ENCODE peak calls at places on chromosomes 1 and 21, in nine cellular contexts. One of them, this sample, is unnamed.

GRCh38 chr1:12124693-12125421 is 41.9 kb upstream of the TNFRSF1B start:
- DNase-seq in lower leg skin: peak
- DNase-seq in H9: peak
- DNase-seq in activated B cell treated with CpG ODN at 0.5 μM for 24 hours: peak
- DNase-seq in WERI-Rb-1: peak
- DNase-seq in neural crest cell: peak
- DNase-seq in stomach: peak
- DNase-seq in epithelial cell of esophagus: peak
- DNase-seq in endothelial cell: peak
- DNase-seq in this sample: peak

GRCh38 chr1:38455829-38456563 is 403.6 kb downstream of the RRAGC start:
- DNase-seq in endothelial cell: no peak
- DNase-seq in WERI-Rb-1: peak
- DNase-seq in epithelial cell of esophagus: no peak
- DNase-seq in stomach: no peak
- DNase-seq in neural crest cell: no peak
- DNase-seq in H9: no peak
- DNase-seq in activated B cell treated with CpG ODN at 0.5 μM for 24 hours: no peak
- DNase-seq in lower leg skin: no peak
- DNase-seq in this sample: no peak

GRCh38 chr1:42179275-42179674 is 14.7 kb upstream of the GUCA2A start:
- DNase-seq in neural crest cell: no peak
- DNase-seq in endothelial cell: no peak
- DNase-seq in stomach: no peak
- DNase-seq in activated B cell treated with CpG ODN at 0.5 μM for 24 hours: no peak
- DNase-seq in lower leg skin: no peak
- DNase-seq in H9: no peak
- DNase-seq in WERI-Rb-1: no peak
- DNase-seq in epithelial cell of esophagus: no peak
- DNase-seq in this sample: no peak

GRCh38 chr1:244896550-244896949 is 32.2 kb upstream of the HNRNPU start:
- DNase-seq in endothelial cell: no peak
- DNase-seq in stomach: no peak
- DNase-seq in H9: no peak
- DNase-seq in neural crest cell: no peak
- DNase-seq in activated B cell treated with CpG ODN at 0.5 μM for 24 hours: no peak
- DNase-seq in lower leg skin: no peak
- DNase-seq in WERI-Rb-1: no peak
- DNase-seq in epithelial cell of esophagus: peak
- DNase-seq in this sample: no peak

GRCh38 chr21:42061866-42062542 is 9.1 kb upstream of the UMODL1 start:
- DNase-seq in neural crest cell: no peak
- DNase-seq in stomach: no peak
- DNase-seq in WERI-Rb-1: no peak
- DNase-seq in activated B cell treated with CpG ODN at 0.5 μM for 24 hours: no peak
- DNase-seq in H9: no peak
- DNase-seq in endothelial cell: no peak
- DNase-seq in lower leg skin: no peak
- DNase-seq in epithelial cell of esophagus: no peak
- DNase-seq in this sample: peak

GRCh38 chr1:218480691-218481099 is 135.6 kb downstream of the TGFB2 start:
- DNase-seq in neural crest cell: no peak
- DNase-seq in WERI-Rb-1: no peak
- DNase-seq in H9: no peak
- DNase-seq in endothelial cell: no peak
- DNase-seq in lower leg skin: no peak
- DNase-seq in epithelial cell of esophagus: peak
- DNase-seq in activated B cell treated with CpG ODN at 0.5 μM for 24 hours: no peak
- DNase-seq in stomach: no peak
- DNase-seq in this sample: no peak

GRCh38 chr1:63623952-63624351 is 30.7 kb downstream of the PGM1 start:
- DNase-seq in lower leg skin: no peak
- DNase-seq in neural crest cell: no peak
- DNase-seq in endothelial cell: no peak
- DNase-seq in H9: no peak
- DNase-seq in stomach: no peak
- DNase-seq in epithelial cell of esophagus: no peak
- DNase-seq in activated B cell treated with CpG ODN at 0.5 μM for 24 hours: no peak
- DNase-seq in WERI-Rb-1: no peak
- DNase-seq in this sample: no peak

GRCh38 chr1:248858096-248858890 is 592 bp downstream of the ZNF692 start:
- DNase-seq in endothelial cell: peak
- DNase-seq in neural crest cell: peak
- DNase-seq in lower leg skin: peak
- DNase-seq in WERI-Rb-1: peak
- DNase-seq in stomach: peak
- DNase-seq in activated B cell treated with CpG ODN at 0.5 μM for 24 hours: no peak
- DNase-seq in epithelial cell of esophagus: peak
- DNase-seq in H9: peak
- DNase-seq in this sample: peak

GRCh38 chr1:205974712-205975111 is 28.5 kb downstream of the RAB7B start:
- DNase-seq in WERI-Rb-1: no peak
- DNase-seq in stomach: no peak
- DNase-seq in endothelial cell: no peak
- DNase-seq in H9: no peak
- DNase-seq in neural crest cell: no peak
- DNase-seq in epithelial cell of esophagus: no peak
- DNase-seq in lower leg skin: no peak
- DNase-seq in activated B cell treated with CpG ODN at 0.5 μM for 24 hours: no peak
- DNase-seq in this sample: no peak

GRCh38 chr21:38506606-38507331 is 8.5 kb upstream of the ERG start:
- DNase-seq in neural crest cell: no peak
- DNase-seq in endothelial cell: no peak
- DNase-seq in lower leg skin: no peak
- DNase-seq in WERI-Rb-1: no peak
- DNase-seq in H9: no peak
- DNase-seq in epithelial cell of esophagus: no peak
- DNase-seq in activated B cell treated with CpG ODN at 0.5 μM for 24 hours: no peak
- DNase-seq in stomach: no peak
- DNase-seq in this sample: no peak

GRCh38 chr1:12525311-12526181 is 92.5 kb downstream of the DHRS3 start:
- DNase-seq in stomach: peak
- DNase-seq in epithelial cell of esophagus: no peak
- DNase-seq in neural crest cell: no peak
- DNase-seq in activated B cell treated with CpG ODN at 0.5 μM for 24 hours: no peak
- DNase-seq in lower leg skin: peak
- DNase-seq in H9: no peak
- DNase-seq in WERI-Rb-1: no peak
- DNase-seq in endothelial cell: no peak
- DNase-seq in this sample: no peak

GRCh38 chr1:53629101-53629691 is 109.8 kb downstream of the GLIS1 start:
- DNase-seq in epithelial cell of esophagus: no peak
- DNase-seq in neural crest cell: no peak
- DNase-seq in lower leg skin: peak
- DNase-seq in H9: peak
- DNase-seq in WERI-Rb-1: peak
- DNase-seq in endothelial cell: no peak
- DNase-seq in activated B cell treated with CpG ODN at 0.5 μM for 24 hours: no peak
- DNase-seq in stomach: peak
- DNase-seq in this sample: no peak

GRCh38 chr1:151828931-151829330 is 2.7 kb downstream of the RORC start:
- DNase-seq in endothelial cell: peak
- DNase-seq in epithelial cell of esophagus: peak
- DNase-seq in H9: peak
- DNase-seq in neural crest cell: no peak
- DNase-seq in stomach: peak
- DNase-seq in lower leg skin: no peak
- DNase-seq in activated B cell treated with CpG ODN at 0.5 μM for 24 hours: no peak
- DNase-seq in WERI-Rb-1: peak
- DNase-seq in this sample: no peak

GRCh38 chr1:106921186-106921585 is 135.3 kb upstream of the PRMT6 start:
- DNase-seq in neural crest cell: no peak
- DNase-seq in stomach: no peak
- DNase-seq in endothelial cell: no peak
- DNase-seq in H9: no peak
- DNase-seq in lower leg skin: no peak
- DNase-seq in WERI-Rb-1: no peak
- DNase-seq in epithelial cell of esophagus: peak
- DNase-seq in activated B cell treated with CpG ODN at 0.5 μM for 24 hours: no peak
- DNase-seq in this sample: no peak

GRCh38 chr1:76669624-76670023 is 197.7 kb upstream of the ST6GALNAC5 start:
- DNase-seq in endothelial cell: no peak
- DNase-seq in H9: no peak
- DNase-seq in epithelial cell of esophagus: no peak
- DNase-seq in WERI-Rb-1: no peak
- DNase-seq in neural crest cell: no peak
- DNase-seq in activated B cell treated with CpG ODN at 0.5 μM for 24 hours: no peak
- DNase-seq in lower leg skin: no peak
- DNase-seq in stomach: no peak
- DNase-seq in this sample: no peak

GRCh38 chr1:111221633-111222286 is 5.8 kb upstream of the CHI3L2 start:
- DNase-seq in WERI-Rb-1: peak
- DNase-seq in H9: no peak
- DNase-seq in neural crest cell: no peak
- DNase-seq in stomach: no peak
- DNase-seq in epithelial cell of esophagus: peak
- DNase-seq in activated B cell treated with CpG ODN at 0.5 μM for 24 hours: no peak
- DNase-seq in endothelial cell: no peak
- DNase-seq in lower leg skin: no peak
- DNase-seq in this sample: no peak

GRCh38 chr1:12251442-12251841 is 21.6 kb downstream of the VPS13D start:
- DNase-seq in H9: no peak
- DNase-seq in epithelial cell of esophagus: no peak
- DNase-seq in neural crest cell: no peak
- DNase-seq in endothelial cell: no peak
- DNase-seq in WERI-Rb-1: no peak
- DNase-seq in stomach: no peak
- DNase-seq in lower leg skin: no peak
- DNase-seq in activated B cell treated with CpG ODN at 0.5 μM for 24 hours: no peak
- DNase-seq in this sample: no peak

GRCh38 chr1:235056937-235057336 is 71.7 kb downstream of the TOMM20 start:
- DNase-seq in H9: no peak
- DNase-seq in activated B cell treated with CpG ODN at 0.5 μM for 24 hours: no peak
- DNase-seq in lower leg skin: no peak
- DNase-seq in WERI-Rb-1: no peak
- DNase-seq in epithelial cell of esophagus: peak
- DNase-seq in neural crest cell: no peak
- DNase-seq in stomach: no peak
- DNase-seq in endothelial cell: no peak
- DNase-seq in this sample: no peak
- TF ChIP-seq CTCF in H9: peak
- TF ChIP-seq CTCF in activated B cell treated with CpG ODN at 0.5 μM for 24 hours: no peak
- TF ChIP-seq CTCF in lower leg skin: no peak
- TF ChIP-seq CTCF in WERI-Rb-1: peak
- TF ChIP-seq CTCF in epithelial cell of esophagus: peak
- TF ChIP-seq CTCF in neural crest cell: no peak
- TF ChIP-seq CTCF in stomach: no peak
- TF ChIP-seq CTCF in endothelial cell: no peak
- TF ChIP-seq CTCF in this sample: no peak

DNA sequence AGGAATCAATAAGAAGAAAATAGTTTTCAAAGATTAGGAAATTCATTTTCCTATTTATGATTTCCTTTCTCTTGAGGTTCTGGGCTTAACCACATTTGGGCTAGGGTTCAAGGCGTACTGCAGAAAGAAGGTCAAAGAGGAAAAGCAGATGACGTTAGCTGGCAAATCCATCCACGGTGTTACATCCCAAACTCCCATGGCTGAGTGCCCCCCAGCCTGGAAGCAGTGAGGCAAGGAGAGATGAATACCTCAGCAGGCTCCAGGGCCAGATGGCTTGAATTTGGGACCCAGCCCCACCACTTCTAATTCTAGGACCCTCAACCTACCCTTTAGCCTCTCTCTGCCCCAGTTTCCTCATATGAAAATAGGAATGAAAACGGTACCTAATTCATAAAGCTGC is 17.7 kb downstream of the SUSD4 start:
- DNase-seq in WERI-Rb-1: no peak
- DNase-seq in H9: no peak
- DNase-seq in stomach: no peak
- DNase-seq in neural crest cell: no peak
- DNase-seq in epithelial cell of esophagus: no peak
- DNase-seq in endothelial cell: no peak
- DNase-seq in lower leg skin: peak
- DNase-seq in activated B cell treated with CpG ODN at 0.5 μM for 24 hours: no peak
- DNase-seq in this sample: no peak
- TF ChIP-seq CTCF in WERI-Rb-1: no peak
- TF ChIP-seq CTCF in H9: no peak
- TF ChIP-seq CTCF in stomach: no peak
- TF ChIP-seq CTCF in neural crest cell: no peak
- TF ChIP-seq CTCF in epithelial cell of esophagus: no peak
- TF ChIP-seq CTCF in endothelial cell: no peak
- TF ChIP-seq CTCF in lower leg skin: no peak
- TF ChIP-seq CTCF in activated B cell treated with CpG ODN at 0.5 μM for 24 hours: no peak
- TF ChIP-seq CTCF in this sample: no peak

DNA sequence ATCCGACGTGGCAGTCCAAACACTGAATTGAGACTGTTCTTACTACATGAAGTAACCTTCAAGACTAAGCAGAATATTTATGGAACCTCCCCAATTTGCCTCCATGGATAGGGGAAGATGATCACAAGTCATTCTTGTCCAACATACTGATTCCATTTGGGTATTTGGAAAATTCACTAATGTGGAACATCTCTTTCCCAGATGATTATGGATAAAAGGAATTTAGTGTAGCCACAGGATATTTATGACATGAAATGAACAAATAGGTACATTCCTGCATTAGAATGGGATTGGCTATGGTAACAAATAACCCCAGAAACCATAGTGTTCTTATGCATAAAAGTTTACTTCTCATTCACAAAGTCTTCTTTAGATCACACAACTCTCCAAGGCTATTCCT is 40.2 kb upstream of the SGIP1 start:
- DNase-seq in epithelial cell of esophagus: no peak
- DNase-seq in lower leg skin: no peak
- DNase-seq in activated B cell treated with CpG ODN at 0.5 μM for 24 hours: no peak
- DNase-seq in neural crest cell: no peak
- DNase-seq in H9: no peak
- DNase-seq in endothelial cell: no peak
- DNase-seq in stomach: no peak
- DNase-seq in WERI-Rb-1: no peak
- DNase-seq in this sample: no peak
- TF ChIP-seq CTCF in epithelial cell of esophagus: no peak
- TF ChIP-seq CTCF in lower leg skin: no peak
- TF ChIP-seq CTCF in activated B cell treated with CpG ODN at 0.5 μM for 24 hours: no peak
- TF ChIP-seq CTCF in neural crest cell: no peak
- TF ChIP-seq CTCF in H9: no peak
- TF ChIP-seq CTCF in endothelial cell: no peak
- TF ChIP-seq CTCF in stomach: no peak
- TF ChIP-seq CTCF in WERI-Rb-1: no peak
- TF ChIP-seq CTCF in this sample: no peak

DNA sequence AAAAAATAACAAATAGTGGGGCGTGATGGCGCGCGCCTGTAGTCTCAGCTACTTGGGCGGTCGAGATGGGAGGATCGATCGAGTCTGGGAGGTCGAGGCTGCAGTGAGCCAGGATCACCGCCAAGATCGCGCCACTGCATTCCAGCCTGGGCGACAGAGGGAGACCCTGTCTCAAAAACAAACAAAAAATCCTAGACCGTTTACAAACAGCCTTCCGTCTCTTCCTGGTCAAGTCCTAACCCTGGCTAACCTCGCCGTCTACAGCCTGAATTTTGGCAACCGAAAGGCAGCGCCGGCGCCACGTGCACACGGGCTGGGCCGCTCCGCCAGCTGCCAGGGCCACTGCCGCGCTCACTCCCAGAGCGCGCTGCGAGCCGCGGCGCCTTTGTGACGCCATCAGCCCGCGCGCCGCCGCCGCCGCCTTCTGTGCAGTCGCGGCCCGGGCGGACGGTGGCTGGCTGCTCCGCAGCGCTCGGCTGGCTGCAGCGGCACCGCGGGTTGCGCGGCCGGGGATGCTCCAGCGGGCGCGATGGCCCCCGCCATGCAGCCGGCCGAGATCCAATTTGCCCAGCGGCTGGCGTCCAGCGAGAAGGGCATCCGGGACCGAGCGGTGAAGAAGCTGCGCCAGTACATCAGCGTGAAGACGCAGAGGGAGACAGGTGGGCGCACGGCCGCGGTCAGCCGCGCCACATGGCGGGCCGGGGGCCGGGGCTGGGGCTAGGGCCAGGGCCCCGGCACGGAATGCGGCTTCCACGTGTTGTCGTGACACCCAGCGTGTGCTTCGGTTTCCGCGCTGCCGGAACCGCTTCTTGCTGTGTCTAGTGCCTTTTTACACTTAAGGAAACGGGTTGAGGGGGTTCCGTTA is at the start of the genes HSF2BP and RRP1B:
- DNase-seq in H9: peak
- DNase-seq in lower leg skin: peak
- DNase-seq in activated B cell treated with CpG ODN at 0.5 μM for 24 hours: peak
- DNase-seq in endothelial cell: peak
- DNase-seq in epithelial cell of esophagus: peak
- DNase-seq in stomach: peak
- DNase-seq in WERI-Rb-1: peak
- DNase-seq in neural crest cell: peak
- DNase-seq in this sample: peak
- TF ChIP-seq CTCF in H9: no peak
- TF ChIP-seq CTCF in lower leg skin: no peak
- TF ChIP-seq CTCF in activated B cell treated with CpG ODN at 0.5 μM for 24 hours: no peak
- TF ChIP-seq CTCF in endothelial cell: no peak
- TF ChIP-seq CTCF in epithelial cell of esophagus: peak
- TF ChIP-seq CTCF in stomach: no peak
- TF ChIP-seq CTCF in WERI-Rb-1: no peak
- TF ChIP-seq CTCF in neural crest cell: peak
- TF ChIP-seq CTCF in this sample: no peak